ENCODE peak calls at places on chromosomes 2 and 18, in four cellular contexts. One of them, this sample, is unnamed.

GRCh38 chr2:218311543-218311884 is 19.2 kb upstream of the TMBIM1 start:
- DNase-seq in tibial nerve: no peak
- DNase-seq in sigmoid colon: no peak
- DNase-seq in NCI-H774: no peak
- DNase-seq in this sample: no peak

GRCh38 chr2:118431586-118431985 is 343.3 kb downstream of the INSIG2 start:
- DNase-seq in NCI-H774: no peak
- DNase-seq in tibial nerve: no peak
- DNase-seq in sigmoid colon: no peak
- DNase-seq in this sample: no peak

GRCh38 chr2:233331536-233331935 is 22.8 kb upstream of the DGKD start:
- DNase-seq in sigmoid colon: peak
- DNase-seq in tibial nerve: peak
- DNase-seq in NCI-H774: no peak
- DNase-seq in this sample: peak

GRCh38 chr18:33673689-33674088 is 95.7 kb downstream of the ASXL3 start:
- DNase-seq in NCI-H774: no peak
- DNase-seq in tibial nerve: no peak
- DNase-seq in sigmoid colon: no peak
- DNase-seq in this sample: no peak

GRCh38 chr2:174750923-174751441 is 13.3 kb downstream of the CHRNA1 start:
- DNase-seq in sigmoid colon: no peak
- DNase-seq in NCI-H774: no peak
- DNase-seq in tibial nerve: no peak
- DNase-seq in this sample: no peak

GRCh38 chr2:190765386-190766173 is 115.0 kb upstream of the GLS start:
- DNase-seq in tibial nerve: no peak
- DNase-seq in sigmoid colon: no peak
- DNase-seq in NCI-H774: no peak
- DNase-seq in this sample: no peak

GRCh38 chr2:177076636-177077179 is 135.9 kb upstream of the HNRNPA3 start:
- DNase-seq in tibial nerve: no peak
- DNase-seq in sigmoid colon: no peak
- DNase-seq in NCI-H774: no peak
- DNase-seq in this sample: no peak

GRCh38 chr2:192228685-192229084 is 34.0 kb upstream of the TMEFF2 start:
- DNase-seq in NCI-H774: no peak
- DNase-seq in tibial nerve: no peak
- DNase-seq in sigmoid colon: no peak
- DNase-seq in this sample: no peak

GRCh38 chr2:121697108-121697631 is 39.5 kb downstream of the NIFK start:
- DNase-seq in tibial nerve: no peak
- DNase-seq in NCI-H774: no peak
- DNase-seq in sigmoid colon: peak
- DNase-seq in this sample: no peak

GRCh38 chr2:68193774-68194372 is 36.2 kb downstream of the PNO1 start:
- DNase-seq in tibial nerve: no peak
- DNase-seq in sigmoid colon: no peak
- DNase-seq in NCI-H774: no peak
- DNase-seq in this sample: no peak

GRCh38 chr2:240528406-240529040 is 29.3 kb downstream of the ANKMY1 start:
- DNase-seq in sigmoid colon: no peak
- DNase-seq in tibial nerve: no peak
- DNase-seq in NCI-H774: no peak
- DNase-seq in this sample: no peak

This sample was measured in cardiac septum.